ENCODE peak calls at places on chromosomes 13 and 19, in nine cellular contexts. C is AG20443; F is stimulated activated CD4-positive, alpha-beta T cell treated with anti-CD3 and anti-CD28 coated beads, Interleukin-1b, Interleukin-23, amount 100 ng/mL, for 24 hours; S is uterus; W is stimulated activated CD8-positive, alpha-beta memory T cell treated with anti-CD3 and anti-CD28 coated beads, Interleukin-7, amount 100 ng/mL, for 1 hour; Z is NCI-H1092; J is hepatocyte; E is iris pigment epithelial cell; T is brain microvascular endothelial cell. D is an unnamed sample.

GRCh38 chr19:33403221-33403972 is 29.9 kb downstream of the CEBPG start:
- DNase-seq in S (no peak), J (peak), Z (no peak), C (no peak), E (no peak), T (no peak), W (no peak), F (no peak), D (no peak)

GRCh38 chr13:114202581-114202980 is 23.5 kb downstream of the CFAP97D2 start:
- DNase-seq in J (no peak), T (no peak), E (no peak), Z (no peak), F (no peak), W (no peak), C (no peak), S (no peak), D (no peak)

GRCh38 chr13:111395511-111396393 is 75.3 kb downstream of the TEX29 start:
- DNase-seq in Z (no peak), T (no peak), E (no peak), C (no peak), S (no peak), W (no peak), F (no peak), J (no peak), D (no peak)

GRCh38 chr19:34484328-34484727 is 2.8 kb downstream of the WTIP start:
- DNase-seq in Z (no peak), E (no peak), T (no peak), C (no peak), F (no peak), J (no peak), W (no peak), S (no peak), D (no peak)

GRCh38 chr19:55536366-55536765 is 567 bp downstream of the SBK2 start:
- DNase-seq in T (no peak), E (no peak), C (no peak), J (no peak), Z (no peak), F (no peak), S (no peak), W (no peak), D (no peak)

GRCh38 chr13:21583496-21583895 is 20.5 kb downstream of the MICU2 start:
- DNase-seq in Z (no peak), T (peak), C (peak), W (no peak), E (peak), F (no peak), S (no peak), J (no peak), D (no peak)

GRCh38 chr19:11410682-11411081 is 8.4 kb downstream of the RGL3 start:
- DNase-seq in J (no peak), T (no peak), Z (no peak), E (peak), C (no peak), F (no peak), S (no peak), W (no peak), D (no peak)

GRCh38 chr13:89695343-89696257 is 1651.9 kb upstream of the MIR17HG start:
- DNase-seq in Z (peak), W (no peak), S (no peak), E (peak), F (no peak), T (peak), C (peak), J (peak), D (peak)